ENCODE peak calls at places on chromosomes 6 and 20, in seven cellular contexts. One of them, this sample, is unnamed.

GRCh38 chr6:139638179-139638872 is 263.9 kb upstream of the CITED2 start:
- DNase-seq in IMR-90: no peak
- DNase-seq in mesenchymal stem cell: no peak
- DNase-seq in H1: no peak
- DNase-seq in neuronal stem cell: no peak
- DNase-seq in H9: no peak
- DNase-seq in trophoblast cell: no peak
- DNase-seq in this sample: no peak

GRCh38 chr6:100176951-100177710 is 183.1 kb upstream of the MCHR2 start:
- DNase-seq in mesenchymal stem cell: no peak
- DNase-seq in IMR-90: no peak
- DNase-seq in H9: no peak
- DNase-seq in H1: no peak
- DNase-seq in trophoblast cell: no peak
- DNase-seq in neuronal stem cell: no peak
- DNase-seq in this sample: no peak

GRCh38 chr6:156589281-156589680 is 187.9 kb upstream of the ARID1B start:
- DNase-seq in mesenchymal stem cell: peak; percentile 39
- DNase-seq in IMR-90: peak; percentile 67
- DNase-seq in trophoblast cell: no peak
- DNase-seq in H1: no peak
- DNase-seq in H9: no peak
- DNase-seq in neuronal stem cell: no peak
- DNase-seq in this sample: no peak

GRCh38 chr6:13504611-13505344 is 17.4 kb upstream of the GFOD1 start:
- DNase-seq in trophoblast cell: no peak
- DNase-seq in IMR-90: no peak
- DNase-seq in mesenchymal stem cell: no peak
- DNase-seq in H9: no peak
- DNase-seq in H1: no peak
- DNase-seq in neuronal stem cell: no peak
- DNase-seq in this sample: no peak

GRCh38 chr6:18262812-18263560 is 1.3 kb downstream of the DEK start:
- DNase-seq in IMR-90: peak; percentile 9
- DNase-seq in H1: no peak
- DNase-seq in trophoblast cell: no peak
- DNase-seq in neuronal stem cell: no peak
- DNase-seq in mesenchymal stem cell: peak; percentile 47
- DNase-seq in H9: no peak
- DNase-seq in this sample: peak; percentile 55

GRCh38 chr6:87755697-87756671 is 54.0 kb upstream of the AKIRIN2 start:
- DNase-seq in H1: no peak
- DNase-seq in trophoblast cell: no peak
- DNase-seq in neuronal stem cell: no peak
- DNase-seq in mesenchymal stem cell: no peak
- DNase-seq in IMR-90: peak; percentile 17
- DNase-seq in H9: no peak
- DNase-seq in this sample: peak; percentile 26

GRCh38 chr20:32718749-32719348 is 24.4 kb downstream of the COMMD7 start:
- DNase-seq in H9: no peak
- DNase-seq in neuronal stem cell: no peak
- DNase-seq in mesenchymal stem cell: no peak
- DNase-seq in IMR-90: no peak
- DNase-seq in H1: no peak
- DNase-seq in trophoblast cell: peak; percentile 64
- DNase-seq in this sample: no peak

GRCh38 chr6:77764364-77764763 is 111.5 kb downstream of the MEI4 start:
- DNase-seq in H9: no peak
- DNase-seq in mesenchymal stem cell: no peak
- DNase-seq in IMR-90: no peak
- DNase-seq in neuronal stem cell: no peak
- DNase-seq in trophoblast cell: no peak
- DNase-seq in H1: no peak
- DNase-seq in this sample: no peak

GRCh38 chr6:15247750-15248450 is 2.0 kb downstream of the JARID2 start:
- DNase-seq in mesenchymal stem cell: peak; percentile 62
- DNase-seq in H1: peak; percentile 65
- DNase-seq in neuronal stem cell: no peak
- DNase-seq in trophoblast cell: no peak
- DNase-seq in IMR-90: peak; percentile 62
- DNase-seq in H9: peak; percentile 57
- DNase-seq in this sample: peak; percentile 70

GRCh38 chr6:16374796-16375195 is 136.4 kb downstream of the GMPR start:
- DNase-seq in IMR-90: no peak
- DNase-seq in trophoblast cell: no peak
- DNase-seq in H1: no peak
- DNase-seq in mesenchymal stem cell: no peak
- DNase-seq in H9: no peak
- DNase-seq in neuronal stem cell: peak; percentile 39
- DNase-seq in this sample: no peak

GRCh38 chr6:9233686-9234085 is 798.3 kb upstream of the SLC35B3 start:
- DNase-seq in mesenchymal stem cell: no peak
- DNase-seq in IMR-90: no peak
- DNase-seq in H1: no peak
- DNase-seq in trophoblast cell: no peak
- DNase-seq in H9: no peak
- DNase-seq in neuronal stem cell: no peak
- DNase-seq in this sample: no peak

GRCh38 chr6:1526689-1527088 is 83.0 kb upstream of the FOXC1 start:
- DNase-seq in neuronal stem cell: no peak
- DNase-seq in H1: no peak
- DNase-seq in trophoblast cell: no peak
- DNase-seq in IMR-90: no peak
- DNase-seq in mesenchymal stem cell: no peak
- DNase-seq in H9: no peak
- DNase-seq in this sample: no peak

GRCh38 chr6:100775667-100776066 is 105.5 kb downstream of the ASCC3 start:
- DNase-seq in neuronal stem cell: no peak
- DNase-seq in mesenchymal stem cell: peak; percentile 11
- DNase-seq in H1: no peak
- DNase-seq in H9: no peak
- DNase-seq in trophoblast cell: no peak
- DNase-seq in IMR-90: no peak
- DNase-seq in this sample: no peak

GRCh38 chr6:63802606-63803206 is 167.1 kb downstream of the PHF3 start:
- DNase-seq in H9: no peak
- DNase-seq in trophoblast cell: no peak
- DNase-seq in neuronal stem cell: no peak
- DNase-seq in H1: no peak
- DNase-seq in mesenchymal stem cell: peak; percentile 50
- DNase-seq in IMR-90: peak; percentile 53
- DNase-seq in this sample: no peak

GRCh38 chr6:1137849-1138248 is 174.0 kb upstream of the FOXQ1 start:
- DNase-seq in mesenchymal stem cell: no peak
- DNase-seq in H9: no peak
- DNase-seq in neuronal stem cell: no peak
- DNase-seq in H1: no peak
- DNase-seq in trophoblast cell: no peak
- DNase-seq in IMR-90: no peak
- DNase-seq in this sample: no peak

GRCh38 chr6:45714795-45715507 is 300.7 kb downstream of the CLIC5 start:
- DNase-seq in mesenchymal stem cell: peak; percentile 86
- DNase-seq in H1: peak; percentile 49
- DNase-seq in IMR-90: peak; percentile 91
- DNase-seq in H9: peak; percentile 77
- DNase-seq in neuronal stem cell: peak; percentile 74
- DNase-seq in trophoblast cell: peak; percentile 57
- DNase-seq in this sample: peak; percentile 92

DNA sequence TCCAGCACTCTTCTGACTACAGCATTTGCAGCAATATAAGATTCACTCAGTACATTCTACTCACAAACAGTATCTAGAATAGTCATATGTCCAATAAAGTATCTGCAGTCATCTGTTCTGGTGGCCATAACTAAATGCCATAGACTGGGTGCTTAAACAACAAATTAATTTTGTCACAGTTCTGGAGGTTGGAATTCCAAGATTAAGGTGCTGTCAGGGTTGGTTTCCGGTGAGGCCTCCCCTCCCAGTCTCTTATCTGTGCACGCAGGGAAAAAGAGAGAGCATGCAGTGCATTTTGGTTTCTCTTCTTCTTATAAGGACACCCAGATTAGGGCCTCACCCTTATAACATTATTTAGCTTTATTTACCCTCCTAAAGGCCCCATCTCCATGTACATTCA is 21.3 kb upstream of the NUS1 start:
- DNase-seq in trophoblast cell: no peak
- DNase-seq in mesenchymal stem cell: no peak
- DNase-seq in neuronal stem cell: no peak
- DNase-seq in H9: no peak
- DNase-seq in IMR-90: no peak
- DNase-seq in H1: no peak
- DNase-seq in this sample: no peak
- H3K79me1 ChIP-seq in trophoblast cell: no peaks in the 10 kb centered on the region
- H3K79me1 ChIP-seq in mesenchymal stem cell: no peaks in the 10 kb centered on the region
- H3K79me1 ChIP-seq in neuronal stem cell: no peaks in the 10 kb centered on the region
- H3K79me1 ChIP-seq in H9: no peaks in the 10 kb centered on the region
- H3K79me1 ChIP-seq in IMR-90: no peaks in the 10 kb centered on the region
- H3K79me1 ChIP-seq in H1: no peaks in the 10 kb centered on the region
- H3K79me1 ChIP-seq in this sample: no peaks in the 10 kb centered on the region

GRCh38 chr20:38861071-38861401 is 55.5 kb downstream of the PPP1R16B start:
- DNase-seq in mesenchymal stem cell: no peak
- DNase-seq in neuronal stem cell: no peak
- DNase-seq in trophoblast cell: no peak
- DNase-seq in H1: no peak
- DNase-seq in IMR-90: no peak
- DNase-seq in H9: no peak
- DNase-seq in this sample: no peak
- H2BK5ac ChIP-seq in mesenchymal stem cell: no peak overlapping the region
- H2BK5ac ChIP-seq in neuronal stem cell: no peak overlapping the region
- H2BK5ac ChIP-seq in trophoblast cell: no peak overlapping the region
- H2BK5ac ChIP-seq in H1: no peak overlapping the region
- H2BK5ac ChIP-seq in IMR-90: no peak overlapping the region
- H2BK5ac ChIP-seq in H9: no peak overlapping the region
- H2BK5ac ChIP-seq in this sample: no peak overlapping the region

GRCh38 chr20:43583982-43584432 is 6.7 kb upstream of the IFT52 start:
- DNase-seq in neuronal stem cell: no peak
- DNase-seq in H9: no peak
- DNase-seq in mesenchymal stem cell: peak; percentile 96
- DNase-seq in H1: no peak
- DNase-seq in IMR-90: peak; percentile 97
- DNase-seq in trophoblast cell: no peak
- DNase-seq in this sample: no peak
- H3K79me1 ChIP-seq in neuronal stem cell: no peaks in the 10 kb centered on the region
- H3K79me1 ChIP-seq in H9: no peaks in the 10 kb centered on the region
- H3K79me1 ChIP-seq in mesenchymal stem cell: no peaks in the 10 kb centered on the region
- H3K79me1 ChIP-seq in H1: no peaks in the 10 kb centered on the region
- H3K79me1 ChIP-seq in IMR-90: no peaks in the 10 kb centered on the region
- H3K79me1 ChIP-seq in trophoblast cell: no peaks in the 10 kb centered on the region
- H3K79me1 ChIP-seq in this sample: no peaks in the 10 kb centered on the region

DNA sequence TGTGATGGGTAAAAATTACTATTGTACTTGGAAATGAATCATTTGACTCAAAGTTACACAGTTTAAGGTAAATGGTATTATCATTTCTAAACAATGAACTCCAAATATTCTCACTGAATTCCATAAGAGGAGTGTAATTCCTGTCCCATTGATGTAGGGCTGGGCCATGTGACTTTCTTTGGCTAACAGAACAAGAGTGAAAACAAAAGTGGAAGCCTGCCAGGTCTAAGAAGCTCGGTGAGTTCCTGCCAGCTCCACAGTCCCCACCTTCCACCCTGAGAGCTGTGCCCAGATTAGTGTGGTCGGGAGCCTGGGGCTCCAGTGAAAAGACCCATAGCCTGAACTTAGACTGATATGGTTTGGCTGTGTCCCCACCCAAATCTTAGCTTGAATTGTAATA is 24.6 kb downstream of the TBXT start:
- DNase-seq in neuronal stem cell: no peak
- DNase-seq in H1: no peak
- DNase-seq in trophoblast cell: no peak
- DNase-seq in mesenchymal stem cell: no peak
- DNase-seq in IMR-90: no peak
- DNase-seq in H9: no peak
- DNase-seq in this sample: no peak
- H2BK5ac ChIP-seq in neuronal stem cell: no peak overlapping the region
- H2BK5ac ChIP-seq in H1: no peak overlapping the region
- H2BK5ac ChIP-seq in trophoblast cell: no peak overlapping the region
- H2BK5ac ChIP-seq in mesenchymal stem cell: no peak overlapping the region
- H2BK5ac ChIP-seq in IMR-90: no peak overlapping the region
- H2BK5ac ChIP-seq in H9: no peak overlapping the region
- H2BK5ac ChIP-seq in this sample: no peak overlapping the region

DNA sequence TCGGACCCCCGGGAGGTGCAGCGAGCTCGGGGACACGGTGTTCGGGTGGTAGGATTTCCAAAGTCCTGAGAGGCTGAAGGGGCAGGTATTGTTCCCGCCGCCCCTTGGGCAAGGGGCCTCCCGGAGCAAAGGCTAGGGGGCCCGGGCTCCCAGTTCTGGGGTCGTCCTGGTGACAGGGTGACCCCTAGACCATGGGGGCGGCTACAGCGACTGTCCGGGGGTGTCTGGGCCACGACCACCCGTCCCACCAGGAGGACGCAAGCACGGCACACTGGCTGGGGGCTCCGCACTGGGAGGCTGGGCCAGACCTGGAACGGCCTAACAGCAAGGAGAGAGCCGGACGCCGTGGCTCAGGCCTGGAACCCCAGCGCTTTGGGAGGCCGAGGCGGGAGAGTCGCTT is 55.6 kb downstream of the PRR18 start:
- DNase-seq in H9: no peak
- DNase-seq in mesenchymal stem cell: no peak
- DNase-seq in neuronal stem cell: no peak
- DNase-seq in IMR-90: no peak
- DNase-seq in H1: no peak
- DNase-seq in trophoblast cell: no peak
- DNase-seq in this sample: no peak
- H3K79me1 ChIP-seq in H9: no peaks in the 10 kb centered on the region
- H3K79me1 ChIP-seq in mesenchymal stem cell: no peaks in the 10 kb centered on the region
- H3K79me1 ChIP-seq in neuronal stem cell: peaks cover 2% of the 10 kb centered on the region
- H3K79me1 ChIP-seq in IMR-90: no peaks in the 10 kb centered on the region
- H3K79me1 ChIP-seq in H1: no peaks in the 10 kb centered on the region
- H3K79me1 ChIP-seq in trophoblast cell: no peaks in the 10 kb centered on the region
- H3K79me1 ChIP-seq in this sample: no peaks in the 10 kb centered on the region

GRCh38 chr6:146489489-146489888 is 54.1 kb upstream of the RAB32 start:
- DNase-seq in mesenchymal stem cell: no peak
- DNase-seq in H9: no peak
- DNase-seq in H1: no peak
- DNase-seq in IMR-90: no peak
- DNase-seq in trophoblast cell: no peak
- DNase-seq in neuronal stem cell: no peak
- DNase-seq in this sample: no peak
- H2BK5ac ChIP-seq in mesenchymal stem cell: no peak overlapping the region
- H2BK5ac ChIP-seq in H9: no peak overlapping the region
- H2BK5ac ChIP-seq in H1: no peak overlapping the region
- H2BK5ac ChIP-seq in IMR-90: no peak overlapping the region
- H2BK5ac ChIP-seq in trophoblast cell: no peak overlapping the region
- H2BK5ac ChIP-seq in neuronal stem cell: no peak overlapping the region
- H2BK5ac ChIP-seq in this sample: no peak overlapping the region

This sample was measured in mesendoderm.